ENCODE peak calls at places on chromosomes 1 and 21, in four cellular contexts. One of them, this sample, is unnamed.

GRCh38 chr1:25182629-25183028 is 49.7 kb downstream of the SYF2 start:
- DNase-seq in IMR-90: peak; percentile 79
- DNase-seq in dermis microvascular lymphatic vessel endothelial cell: no peak
- DNase-seq in body of pancreas: no peak
- DNase-seq in this sample: peak; percentile 13

GRCh38 chr1:226891346-226891745 is 20.9 kb downstream of the PSEN2 start:
- DNase-seq in body of pancreas: no peak
- DNase-seq in dermis microvascular lymphatic vessel endothelial cell: no peak
- DNase-seq in IMR-90: no peak
- DNase-seq in this sample: no peak

GRCh38 chr1:220843481-220844011 is 35.7 kb upstream of the HLX start:
- DNase-seq in body of pancreas: peak; percentile 9
- DNase-seq in IMR-90: peak; percentile 55
- DNase-seq in dermis microvascular lymphatic vessel endothelial cell: peak; percentile 97
- DNase-seq in this sample: peak; percentile 94

GRCh38 chr21:20010691-20011200 is 987.5 kb upstream of the NCAM2 start:
- DNase-seq in dermis microvascular lymphatic vessel endothelial cell: no peak
- DNase-seq in body of pancreas: no peak
- DNase-seq in IMR-90: no peak
- DNase-seq in this sample: no peak

GRCh38 chr1:43293896-43294760 is 6.7 kb upstream of the TIE1 start:
- DNase-seq in body of pancreas: no peak
- DNase-seq in dermis microvascular lymphatic vessel endothelial cell: peak; percentile 90
- DNase-seq in IMR-90: peak; percentile 56
- DNase-seq in this sample: peak; percentile 66

GRCh38 chr21:45234906-45235305 is 52.8 kb downstream of the POFUT2 start:
- DNase-seq in IMR-90: no peak
- DNase-seq in body of pancreas: no peak
- DNase-seq in dermis microvascular lymphatic vessel endothelial cell: no peak
- DNase-seq in this sample: no peak

GRCh38 chr21:46051821-46052675 is 45.9 kb upstream of the COL6A2 start:
- DNase-seq in dermis microvascular lymphatic vessel endothelial cell: no peak
- DNase-seq in body of pancreas: no peak
- DNase-seq in IMR-90: no peak
- DNase-seq in this sample: no peak

GRCh38 chr1:91124989-91125417 is 103.2 kb upstream of the ZNF644 start:
- DNase-seq in body of pancreas: no peak
- DNase-seq in IMR-90: no peak
- DNase-seq in dermis microvascular lymphatic vessel endothelial cell: no peak
- DNase-seq in this sample: no peak

GRCh38 chr1:2203671-2204383 is 9.3 kb upstream of the FAAP20 start:
- DNase-seq in IMR-90: no peak
- DNase-seq in body of pancreas: no peak
- DNase-seq in dermis microvascular lymphatic vessel endothelial cell: no peak
- DNase-seq in this sample: no peak

GRCh38 chr1:184828369-184828717 is 73.7 kb upstream of the EDEM3 start:
- DNase-seq in IMR-90: no peak
- DNase-seq in body of pancreas: no peak
- DNase-seq in dermis microvascular lymphatic vessel endothelial cell: no peak
- DNase-seq in this sample: no peak

GRCh38 chr1:247517795-247518612 is 18.2 kb downstream of the OR2C3 start:
- DNase-seq in body of pancreas: no peak
- DNase-seq in IMR-90: no peak
- DNase-seq in dermis microvascular lymphatic vessel endothelial cell: no peak
- DNase-seq in this sample: peak; percentile 1